ENCODE peak calls at places on chromosomes 16 and 17, in seven cellular contexts. M, G, S, L, F, B and V are unnamed samples.

GRCh38 chr17:32529604-32530003 is 42.8 kb downstream of the CDK5R1 start:
- DNase-seq in M (no peak), G (no peak), S (no peak), L (peak), F (no peak), B (peak), V (no peak)

GRCh38 chr16:56369202-56369601 is 56.1 kb downstream of the AMFR start:
- DNase-seq in M (no peak), G (no peak), S (no peak), L (peak), F (no peak), B (no peak), V (no peak)

GRCh38 chr16:84484579-84485254 is 19.7 kb downstream of the MEAK7 start:
- DNase-seq in M (peak), G (peak), S (peak), L (peak), F (no peak), B (peak), V (peak)

GRCh38 chr16:11494029-11494428 is 92.7 kb downstream of the LITAF start:
- DNase-seq in M (no peak), G (no peak), S (no peak), L (no peak), F (no peak), B (no peak), V (no peak)

GRCh38 chr17:31428111-31428510 is 36.6 kb downstream of the RAB11FIP4 start:
- DNase-seq in M (no peak), G (no peak), S (no peak), L (no peak), F (no peak), B (no peak), V (no peak)

GRCh38 chr17:58280480-58281217 is at the start of gene MPO:
- DNase-seq in M (no peak), G (no peak), S (peak), L (no peak), F (no peak), B (no peak), V (no peak)

GRCh38 chr17:17445925-17446665 is 30.7 kb upstream of the MED9 start:
- DNase-seq in M (peak), G (peak), S (no peak), L (peak), F (peak), B (peak), V (peak)

GRCh38 chr16:71559855-71560254 is 17.0 kb downstream of the TAT start:
- DNase-seq in M (no peak), G (no peak), S (no peak), L (no peak), F (no peak), B (no peak), V (no peak)

GRCh38 chr17:45013021-45013997 is 38.1 kb downstream of the DCAKD start:
- DNase-seq in M (peak), G (no peak), S (peak), L (peak), F (no peak), B (peak), V (no peak)

GRCh38 chr16:13957197-13958078 is 37.5 kb downstream of the ERCC4 start:
- DNase-seq in M (peak), G (peak), S (no peak), L (peak), F (peak), B (peak), V (peak)

GRCh38 chr17:3695723-3696411 is at the start of gene P2RX5:
- DNase-seq in M (no peak), G (peak), S (peak), L (peak), F (peak), B (no peak), V (peak)

GRCh38 chr16:85686912-85687591 is 1.7 kb downstream of the GINS2 start:
- DNase-seq in M (no peak), G (no peak), S (no peak), L (no peak), F (peak), B (no peak), V (no peak)

GRCh38 chr16:88922114-88922825 is 54.7 kb downstream of the CBFA2T3 start:
- DNase-seq in M (peak), G (peak), S (no peak), L (peak), F (peak), B (peak), V (no peak)

GRCh38 chr16:65102326-65102725 is 19.5 kb downstream of the CDH11 start:
- DNase-seq in M (no peak), G (no peak), S (no peak), L (no peak), F (no peak), B (no peak), V (no peak)

GRCh38 chr17:36544049-36544319 is 735 bp upstream of the GGNBP2 start:
- DNase-seq in M (peak), G (peak), S (peak), L (peak), F (peak), B (no peak), V (peak)

GRCh38 chr17:4807534-4808377 is 804 bp downstream of the PLD2 start:
- DNase-seq in M (no peak), G (no peak), S (no peak), L (no peak), F (no peak), B (no peak), V (no peak)

GRCh38 chr17:62821213-62822079 is 13.3 kb upstream of the MARCHF10 start:
- DNase-seq in M (no peak), G (peak), S (no peak), L (no peak), F (no peak), B (peak), V (no peak)

GRCh38 chr17:77427471-77427991 is 286.8 kb downstream of the SEC14L1 start:
- DNase-seq in M (peak), G (peak), S (no peak), L (peak), F (no peak), B (peak), V (peak)

GRCh38 chr17:46154151-46154816 is 38.9 kb downstream of the KANSL1 start:
- DNase-seq in M (no peak), G (peak), S (no peak), L (no peak), F (no peak), B (no peak), V (no peak)

GRCh38 chr16:19429271-19429670 is 11.6 kb downstream of the TMC5 start:
- DNase-seq in M (no peak), G (no peak), S (no peak), L (peak), F (no peak), B (no peak), V (no peak)

GRCh38 chr17:21522755-21523154 is 146.6 kb downstream of the KCNJ12 start:
- DNase-seq in M (no peak), G (no peak), S (no peak), L (no peak), F (no peak), B (no peak), V (no peak)

GRCh38 chr16:1460602-1461138 is 14.2 kb downstream of the CLCN7 start:
- DNase-seq in M (no peak), G (no peak), S (no peak), L (no peak), F (peak), B (no peak), V (no peak)

GRCh38 chr16:84514295-84514873 is 9.9 kb upstream of the MEAK7 start:
- DNase-seq in M (no peak), G (no peak), S (no peak), L (no peak), F (no peak), B (no peak), V (no peak)

GRCh38 chr17:2174471-2175293 is 119.8 kb downstream of the HIC1 start:
- DNase-seq in M (peak), G (peak), S (no peak), L (peak), F (peak), B (peak), V (peak)

GRCh38 chr16:65988019-65988418 is 378.5 kb upstream of the CDH5 start:
- DNase-seq in M (peak), G (no peak), S (no peak), L (no peak), F (no peak), B (peak), V (no peak)

GRCh38 chr17:1108810-1109605 is 70.8 kb downstream of the ABR start:
- DNase-seq in M (peak), G (peak), S (peak), L (peak), F (peak), B (peak), V (peak)

GRCh38 chr17:55652114-55652513 is 70.5 kb downstream of the TMEM100 start:
- DNase-seq in M (no peak), G (no peak), S (no peak), L (no peak), F (no peak), B (no peak), V (no peak)

GRCh38 chr16:72957303-72958277 is 90.3 kb downstream of the ZFHX3 start:
- DNase-seq in M (no peak), G (no peak), S (no peak), L (no peak), F (no peak), B (no peak), V (no peak)

GRCh38 chr16:14345512-14346115 is 274.5 kb downstream of the MRTFB start:
- DNase-seq in M (no peak), G (no peak), S (no peak), L (no peak), F (peak), B (no peak), V (no peak)

GRCh38 chr17:8393470-8394231 is 4.0 kb downstream of the RNF222 start:
- DNase-seq in M (no peak), G (peak), S (no peak), L (no peak), F (no peak), B (no peak), V (peak)

GRCh38 chr17:28973414-28973813 is 22.1 kb upstream of the PHF12 start:
- DNase-seq in M (peak), G (peak), S (no peak), L (peak), F (peak), B (peak), V (no peak)

DNA sequence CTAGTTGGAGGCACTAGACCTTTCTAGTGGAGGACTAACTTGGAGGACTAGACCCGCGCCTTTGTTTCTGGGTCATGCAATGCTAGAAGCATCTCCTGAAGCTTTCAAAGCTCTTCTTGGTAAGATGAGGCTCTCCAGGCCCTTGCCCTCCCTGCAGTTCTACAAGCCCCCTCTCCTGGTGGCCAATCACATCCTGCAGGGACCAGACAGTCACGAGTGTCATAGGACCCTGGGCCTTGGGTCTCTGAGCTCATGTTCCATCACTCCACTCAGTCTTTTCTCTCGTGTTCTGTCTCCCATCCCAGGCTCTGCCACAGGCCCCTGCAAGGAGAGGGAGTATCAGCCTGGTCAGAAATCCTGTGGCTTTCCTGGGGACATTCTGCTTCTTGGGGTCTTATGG is 119.6 kb downstream of the CYLD start:
- DNase-seq in M (no peak), G (no peak), S (no peak), L (no peak), F (no peak), B (no peak), V (no peak)
- TF ChIP-seq CTCF in M (no peak), G (no peak), S (no peak), L (no peak), F (no peak), B (no peak), V (no peak)

GRCh38 chr17:51118330-51119195 is 2.1 kb downstream of the SPAG9 start:
- DNase-seq in M (peak), G (no peak), S (no peak), L (peak), F (no peak), B (no peak), V (peak)
- H3K4me3 ChIP-seq in M (peak), G (peak), S (no peak), L (peak), F (peak), B (peak), V (peak)

GRCh38 chr16:27588052-27588451 is 38.1 kb downstream of the KATNIP start:
- DNase-seq in M (no peak), G (no peak), S (no peak), L (no peak), F (no peak), B (no peak), V (no peak)
- TF ChIP-seq CTCF in M (no peak), G (no peak), S (no peak), L (no peak), F (no peak), B (no peak), V (no peak)

GRCh38 chr17:80263253-80264047 is 2.8 kb downstream of the RNF213 start:
- DNase-seq in M (peak), G (no peak), S (peak), L (peak), F (peak), B (peak), V (peak)
- H3K4me3 ChIP-seq in M (peak), G (peak), S (no peak), L (peak), F (peak), B (peak), V (no peak)

DNA sequence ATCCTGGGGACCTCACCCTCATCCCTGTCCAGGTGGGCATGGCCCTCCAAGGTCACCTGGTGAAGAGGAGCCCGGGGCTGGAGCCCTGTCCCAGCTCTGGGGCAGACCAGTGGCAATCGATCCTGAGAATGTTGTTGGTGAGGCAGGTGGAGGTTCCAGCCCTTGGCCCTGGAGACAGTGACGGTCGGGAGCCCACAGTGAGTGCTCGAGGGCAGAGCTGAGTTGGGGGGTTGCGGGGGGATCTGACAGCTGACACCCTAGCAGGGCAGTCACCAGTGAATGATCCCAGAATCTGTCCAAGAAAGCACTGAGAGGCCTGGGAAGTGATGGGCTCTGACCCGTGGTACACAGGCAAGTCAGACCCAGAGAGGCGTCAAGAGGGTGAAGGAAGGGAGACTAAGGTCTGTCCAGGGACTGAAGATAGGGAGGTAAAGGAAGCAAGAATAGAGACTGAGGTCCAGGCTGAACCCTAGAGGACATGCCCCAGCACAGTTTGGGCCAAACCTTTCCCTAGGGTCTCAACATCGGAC is 17.6 kb downstream of the POLR3K start:
- DNase-seq in M (no peak), G (no peak), S (no peak), L (no peak), F (no peak), B (no peak), V (no peak)
- TF ChIP-seq CTCF in M (no peak), G (no peak), S (no peak), L (no peak), F (no peak), B (no peak), V (no peak)

GRCh38 chr17:61405686-61406542 is 6.3 kb downstream of the TBX2 start:
- DNase-seq in M (no peak), G (no peak), S (no peak), L (no peak), F (peak), B (no peak), V (no peak)
- H3K4me3 ChIP-seq in M (no peak), G (peak), S (no peak), L (no peak), F (peak), B (peak), V (no peak)

GRCh38 chr17:79777844-79778503 is at the start of gene CBX2:
- DNase-seq in M (peak), G (peak), S (peak), L (peak), F (peak), B (peak), V (peak)
- TF ChIP-seq CTCF in M (no peak), G (no peak), S (no peak), L (no peak), F (no peak), B (no peak), V (no peak)

GRCh38 chr17:50560185-50560824 is at the start of gene CACNA1G:
- DNase-seq in M (peak), G (peak), S (peak), L (peak), F (peak), B (peak), V (peak)
- H3K4me3 ChIP-seq in M (peak), G (peak), S (peak), L (no peak), F (peak), B (peak), V (peak)